ENCODE peak calls at places on chromosomes 1 and 21, in ten cellular contexts. Q is NCI-H2107; N is CD4-positive, alpha-beta memory T cell; V is ELR; A is NCI-H1092 treated with DMSO at 0.1 percent for 48 hours; C is BJ; G is EL; X is C1 segment of cervical spinal cord; I is dermis blood vessel endothelial cell; Y is anterior cingulate cortex. M is an unnamed sample.

GRCh38 chr1:28246427-28246832 is 10.5 kb downstream of the ATP5IF1 start:
- DNase-seq in Q (no peak), N (peak), V (peak), A (peak), C (no peak), G (no peak), X (no peak), I (peak), Y (no peak), M (no peak)

GRCh38 chr1:100583827-100584226 is 45.9 kb downstream of the GPR88 start:
- DNase-seq in Q (no peak), N (no peak), V (no peak), A (no peak), C (no peak), G (no peak), X (no peak), I (no peak), Y (no peak), M (no peak)

GRCh38 chr21:46323227-46323709 is 402 bp downstream of the C21orf58 start:
- DNase-seq in Q (no peak), N (no peak), V (peak), A (no peak), C (no peak), G (no peak), X (no peak), I (peak), Y (no peak), M (no peak)

GRCh38 chr1:16181887-16182719 is 26.2 kb upstream of the EPHA2 start:
- DNase-seq in Q (no peak), N (no peak), V (peak), A (no peak), C (peak), G (peak), X (no peak), I (peak), Y (no peak), M (peak)

GRCh38 chr1:89302697-89303332 is 30.2 kb upstream of the GBP5 start:
- DNase-seq in Q (no peak), N (no peak), V (no peak), A (no peak), C (no peak), G (no peak), X (no peak), I (no peak), Y (no peak), M (no peak)

GRCh38 chr1:70458120-70458519 is 47.1 kb downstream of the CTH start:
- DNase-seq in Q (no peak), N (no peak), V (no peak), A (peak), C (no peak), G (no peak), X (peak), I (no peak), Y (peak), M (no peak)

GRCh38 chr21:18204931-18205330 is 39.7 kb upstream of the CHODL start:
- DNase-seq in Q (no peak), N (no peak), V (no peak), A (peak), C (no peak), G (no peak), X (no peak), I (no peak), Y (no peak), M (no peak)

GRCh38 chr1:28437260-28437923 is 67.9 kb downstream of the PHACTR4 start:
- DNase-seq in Q (no peak), N (no peak), V (peak), A (no peak), C (peak), G (peak), X (peak), I (peak), Y (no peak), M (no peak)

GRCh38 chr21:43195131-43196021 is 26.6 kb downstream of the CRYAA start:
- DNase-seq in Q (no peak), N (no peak), V (no peak), A (no peak), C (no peak), G (no peak), X (no peak), I (peak), Y (no peak), M (no peak)

GRCh38 chr1:86441581-86441980 is 17.6 kb downstream of the CLCA2 start:
- DNase-seq in Q (peak), N (peak), V (no peak), A (no peak), C (no peak), G (no peak), X (no peak), I (no peak), Y (no peak), M (no peak)

GRCh38 chr1:179369751-179370341 is 4.1 kb downstream of the AXDND1 start:
- DNase-seq in Q (peak), N (peak), V (peak), A (peak), C (no peak), G (peak), X (no peak), I (peak), Y (no peak), M (no peak)

GRCh38 chr1:45854724-45855123 is 51.3 kb downstream of the MAST2 start:
- DNase-seq in Q (no peak), N (no peak), V (no peak), A (no peak), C (no peak), G (no peak), X (no peak), I (no peak), Y (no peak), M (no peak)

GRCh38 chr1:9289724-9290493 is 2.8 kb upstream of the SPSB1 start:
- DNase-seq in Q (no peak), N (no peak), V (peak), A (no peak), C (no peak), G (peak), X (peak), I (peak), Y (no peak), M (peak)

GRCh38 chr1:64136749-64137568 is 66.5 kb upstream of the UBE2U start:
- DNase-seq in Q (peak), N (peak), V (peak), A (peak), C (peak), G (peak), X (peak), I (peak), Y (peak), M (peak)

GRCh38 chr1:194658090-194658439 is 1471.7 kb upstream of the B3GALT2 start:
- DNase-seq in Q (no peak), N (no peak), V (peak), A (no peak), C (peak), G (peak), X (no peak), I (no peak), Y (no peak), M (no peak)

GRCh38 chr21:38361324-38361723 is 104.5 kb downstream of the KCNJ15 start:
- DNase-seq in Q (no peak), N (no peak), V (no peak), A (no peak), C (no peak), G (no peak), X (no peak), I (no peak), Y (no peak), M (no peak)

GRCh38 chr21:32886339-32886738 is 114.8 kb upstream of the PAXBP1 start:
- DNase-seq in Q (peak), N (peak), V (peak), A (no peak), C (no peak), G (peak), X (no peak), I (no peak), Y (no peak), M (no peak)

GRCh38 chr1:110501725-110502124 is 17.2 kb downstream of the KCNA10 start:
- DNase-seq in Q (no peak), N (no peak), V (no peak), A (no peak), C (no peak), G (no peak), X (no peak), I (no peak), Y (no peak), M (no peak)